ENCODE peak calls at places on chromosomes 7 and 10, in ten cellular contexts. K is sigmoid colon; M is tibial artery; O is GM23338; R is heart left ventricle; S is CD8-positive, alpha-beta T cell; N is epithelial cell of esophagus; E is left ventricle myocardium inferior; H is cardiac muscle cell; I is AG04449. C is an unnamed sample.

GRCh38 chr7:107068156-107068555 is 23.7 kb downstream of the PRKAR2B start:
- DNase-seq in M (no peak), N (no peak), S (no peak), O (no peak), E (no peak), K (no peak), R (no peak), H (peak), I (no peak), C (no peak)

GRCh38 chr10:48598243-48598935 is 6.5 kb downstream of the ARHGAP22 start:
- DNase-seq in O (no peak), I (no peak), H (no peak), R (no peak), S (no peak), E (no peak), K (no peak), M (no peak), N (no peak), C (no peak)

GRCh38 chr7:37354661-37355131 is 94.0 kb downstream of the ELMO1 start:
- DNase-seq in O (no peak), H (peak), R (peak), K (peak), I (no peak), M (peak), S (no peak), E (peak), N (peak), C (no peak)

GRCh38 chr10:27542812-27543211 is 38.7 kb downstream of the RAB18 start:
- DNase-seq in R (no peak), E (no peak), M (no peak), I (peak), S (no peak), O (no peak), H (peak), N (peak), K (no peak), C (no peak)

GRCh38 chr7:151226875-151227782 is at the start of gene ABCF2:
- DNase-seq in M (peak), R (peak), H (peak), K (peak), O (peak), S (peak), I (peak), E (peak), N (peak), C (peak)

GRCh38 chr7:94620703-94621118 is 35.2 kb downstream of the SGCE start:
- DNase-seq in N (peak), O (no peak), I (peak), S (no peak), R (peak), E (peak), H (peak), M (peak), K (peak), C (peak)

GRCh38 chr7:96088579-96088978 is 233.3 kb downstream of the SLC25A13 start:
- DNase-seq in H (no peak), N (peak), E (no peak), I (no peak), R (no peak), S (no peak), M (no peak), O (no peak), K (no peak), C (no peak)

GRCh38 chr10:22613011-22613410 is 101.4 kb downstream of the PIP4K2A start:
- DNase-seq in M (no peak), H (no peak), S (no peak), I (no peak), O (no peak), K (no peak), N (no peak), E (no peak), R (no peak), C (no peak)

GRCh38 chr7:156196649-156197048 is 384.4 kb upstream of the SHH start:
- DNase-seq in I (no peak), K (no peak), H (no peak), O (no peak), M (peak), R (no peak), S (no peak), N (no peak), E (no peak), C (no peak)

GRCh38 chr7:5469375-5470166 is 45.9 kb upstream of the TNRC18 start:
- DNase-seq in M (no peak), K (no peak), H (no peak), S (no peak), N (no peak), E (no peak), R (no peak), O (no peak), I (no peak), C (no peak)

GRCh38 chr10:124944982-124945381 is 3.1 kb downstream of the ZRANB1 start:
- DNase-seq in E (no peak), I (no peak), N (no peak), K (no peak), R (no peak), O (no peak), H (peak), S (no peak), M (no peak), C (no peak)

GRCh38 chr7:130349911-130350782 is 5.5 kb downstream of the CPA5 start:
- DNase-seq in S (no peak), H (peak), R (no peak), I (no peak), N (peak), K (no peak), E (no peak), O (no peak), M (no peak), C (no peak)

GRCh38 chr7:106345421-106346166 is 60.8 kb upstream of the NAMPT start:
- DNase-seq in H (peak), O (no peak), I (no peak), R (no peak), M (no peak), E (no peak), S (no peak), N (peak), K (no peak), C (no peak)

GRCh38 chr7:139111885-139112284 is 2.4 kb upstream of the ZC3HAV1 start:
- DNase-seq in I (no peak), K (no peak), O (no peak), R (no peak), N (no peak), S (no peak), H (no peak), M (no peak), E (no peak), C (no peak)

GRCh38 chr7:6554848-6555247 is 3.6 kb upstream of the GRID2IP start:
- DNase-seq in I (no peak), S (no peak), R (no peak), E (no peak), O (no peak), K (no peak), H (no peak), M (no peak), N (no peak), C (no peak)

GRCh38 chr10:36624551-36625100 is 500.8 kb upstream of the ANKRD30A start:
- DNase-seq in M (no peak), E (no peak), I (no peak), R (no peak), O (no peak), K (no peak), N (no peak), S (no peak), H (no peak), C (no peak)

GRCh38 chr7:15308831-15309230 is 253.0 kb downstream of the AGMO start:
- DNase-seq in O (no peak), N (no peak), H (no peak), M (no peak), I (no peak), S (no peak), K (no peak), E (no peak), R (no peak), C (no peak)

GRCh38 chr10:75418287-75418686 is 13.1 kb upstream of the LRMDA start:
- DNase-seq in R (no peak), N (no peak), S (no peak), K (no peak), E (no peak), M (no peak), I (no peak), O (no peak), H (no peak), C (no peak)

GRCh38 chr7:106778656-106779250 is 86.3 kb upstream of the PIK3CG start:
- DNase-seq in E (no peak), R (no peak), K (no peak), N (no peak), H (no peak), M (no peak), O (no peak), S (no peak), I (no peak), C (no peak)

GRCh38 chr10:46236537-46236887 is 50.3 kb upstream of the ANTXRL start:
- DNase-seq in M (peak), R (no peak), K (no peak), H (no peak), S (no peak), N (no peak), I (no peak), O (no peak), E (no peak), C (no peak)

GRCh38 chr7:19016140-19016539 is 101.3 kb downstream of the TWIST1 start:
- DNase-seq in H (peak), S (no peak), I (no peak), M (no peak), N (peak), E (no peak), R (no peak), K (no peak), O (peak), C (no peak)

GRCh38 chr10:11298116-11298515 is 280.4 kb downstream of the CELF2 start:
- DNase-seq in E (no peak), I (no peak), N (peak), O (no peak), R (no peak), S (no peak), K (no peak), H (peak), M (no peak), C (no peak)

GRCh38 chr10:27072436-27073114 is 27.7 kb downstream of the ANKRD26 start:
- DNase-seq in E (no peak), S (no peak), R (no peak), I (no peak), M (no peak), K (no peak), O (peak), H (no peak), N (no peak), C (no peak)

GRCh38 chr10:29828978-29829377 is 194.2 kb upstream of the SVIL start:
- DNase-seq in O (no peak), R (no peak), K (no peak), S (no peak), I (no peak), E (no peak), H (no peak), N (no peak), M (no peak), C (peak)

GRCh38 chr7:46695045-46695708 is 774.1 kb upstream of the IGFBP3 start:
- DNase-seq in S (no peak), I (no peak), H (no peak), M (no peak), E (no peak), K (no peak), O (no peak), N (no peak), R (no peak), C (no peak)
- TF ChIP-seq CTCF in S (no peak), I (no peak), H (no peak), M (no peak), E (peak), K (no peak), O (no peak), N (no peak), R (no peak), C (peak)

GRCh38 chr10:66928000-66928770 is 2.3 kb downstream of the LRRTM3 start:
- DNase-seq in M (no peak), K (peak), I (no peak), E (no peak), N (no peak), O (peak), S (no peak), H (peak), R (peak), C (no peak)
- H3K4me3 ChIP-seq in M (no peak), K (no peak), I (peak), E (peak), N (no peak), O (peak), S (no peak), H (peak), R (no peak), C (no peak)

DNA sequence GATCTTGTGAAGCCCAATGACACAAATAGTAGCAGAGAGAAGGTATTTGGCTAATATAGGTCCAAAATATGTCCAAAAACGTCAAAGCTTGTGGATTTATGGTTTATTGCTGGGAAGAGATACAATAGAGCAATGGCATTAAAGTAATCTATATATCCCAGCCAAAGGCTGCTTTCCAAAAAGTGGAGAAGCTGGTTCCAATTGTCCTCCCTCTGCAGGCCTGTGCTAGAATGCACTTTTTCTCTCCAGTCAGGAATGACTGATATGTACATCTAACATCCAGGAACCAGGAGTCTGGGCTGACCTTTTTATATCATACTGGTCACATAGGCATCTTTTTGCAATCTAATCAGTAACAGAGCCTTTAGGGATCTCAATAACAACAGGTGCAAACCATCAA is 167.1 kb upstream of the FAM3C start:
- DNase-seq in E (no peak), M (no peak), S (no peak), H (no peak), R (no peak), I (no peak), N (peak), K (no peak), O (peak), C (no peak)
- TF ChIP-seq CTCF in E (no peak), M (no peak), S (no peak), H (peak), R (no peak), I (peak), N (peak), K (no peak), O (peak), C (peak)

GRCh38 chr7:121480566-121481335 is 84.6 kb upstream of the FAM3C start:
- DNase-seq in R (no peak), K (no peak), O (peak), H (peak), E (no peak), S (no peak), N (no peak), I (no peak), M (no peak), C (no peak)
- H3K4me3 ChIP-seq in R (no peak), K (no peak), O (no peak), H (no peak), E (no peak), S (no peak), N (no peak), I (no peak), M (no peak), C (no peak)

DNA sequence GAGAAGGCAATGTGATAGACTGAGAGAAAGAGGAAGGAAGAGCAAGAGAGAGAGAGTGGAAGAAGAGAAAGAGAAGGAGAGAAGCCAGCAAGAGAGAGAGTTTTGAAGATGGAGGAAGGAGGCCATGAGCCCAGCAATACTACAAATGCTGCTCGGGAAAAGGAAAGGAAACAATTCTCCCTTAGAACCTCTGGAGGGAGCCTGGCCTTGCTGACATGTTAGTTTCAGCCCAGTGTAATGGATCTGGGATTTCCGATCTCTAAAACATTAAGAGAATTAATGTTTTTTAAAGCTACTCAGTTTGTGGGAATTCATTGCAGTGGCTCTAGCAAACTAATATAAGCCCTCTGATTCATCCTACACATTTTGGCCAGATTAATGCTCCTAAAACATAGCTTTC is 206.8 kb upstream of the MTPN start:
- DNase-seq in R (no peak), M (no peak), H (no peak), E (no peak), I (no peak), S (no peak), O (peak), K (no peak), N (no peak), C (no peak)
- TF ChIP-seq CTCF in R (peak), M (no peak), H (no peak), E (peak), I (peak), S (no peak), O (peak), K (no peak), N (no peak), C (no peak)

GRCh38 chr7:964401-965231 is 10.1 kb upstream of the ADAP1 start:
- DNase-seq in M (peak), H (peak), E (peak), S (no peak), I (no peak), R (peak), O (peak), N (no peak), K (peak), C (no peak)

GRCh38 chr7:961546-962400 is 7.3 kb upstream of the ADAP1 start:
- DNase-seq in M (peak), H (no peak), R (peak), O (no peak), I (no peak), S (no peak), K (peak), E (peak), N (no peak), C (no peak)

GRCh38 chr7:962401-963081 is 8.1 kb upstream of the ADAP1 start:
- DNase-seq in E (peak), I (no peak), R (peak), M (peak), N (no peak), O (no peak), K (peak), S (no peak), H (no peak), C (no peak)

GRCh38 chr7:966291-967069 is 8.9 kb downstream of the COX19 start:
- DNase-seq in S (no peak), M (no peak), O (no peak), I (no peak), H (no peak), R (no peak), E (no peak), K (no peak), N (no peak), C (no peak)

GRCh38 chr7:963236-964078 is 9.0 kb upstream of the ADAP1 start:
- DNase-seq in K (peak), N (no peak), S (no peak), O (no peak), E (peak), M (peak), R (peak), I (no peak), H (no peak), C (no peak)
- H3K4me3 ChIP-seq in K (no peak), N (no peak), S (no peak), O (no peak), E (no peak), M (no peak), R (no peak), I (no peak), H (no peak), C (no peak)

DNA sequence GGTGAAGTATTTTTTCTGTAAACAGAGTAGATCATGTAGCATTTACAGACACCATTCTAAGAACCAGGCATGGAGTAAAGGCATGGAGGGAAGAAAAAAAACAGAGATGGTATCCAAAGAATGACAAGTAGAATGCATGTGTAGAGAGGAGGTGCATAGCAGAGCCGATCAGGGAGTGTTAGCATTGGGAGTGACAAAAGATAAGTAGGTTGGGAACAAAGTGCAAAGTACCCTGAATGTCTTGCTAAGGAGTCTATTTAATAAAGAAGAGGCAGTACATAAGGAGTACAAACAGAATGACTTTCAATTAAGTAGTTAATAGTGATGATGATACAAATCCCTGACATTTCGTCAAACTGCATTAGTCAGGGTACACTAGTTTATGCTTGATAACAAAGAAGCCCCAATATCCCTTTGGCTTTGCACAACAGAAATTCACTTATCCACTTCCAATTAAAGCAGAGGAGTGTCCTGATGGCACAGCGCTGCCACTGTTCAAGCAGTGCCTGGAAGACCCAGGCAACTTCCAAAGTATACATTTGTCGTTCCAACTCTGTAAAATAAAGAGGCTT is 371.5 kb downstream of the TNS3 start:
- DNase-seq in S (no peak), M (no peak), I (no peak), N (no peak), E (no peak), O (no peak), R (no peak), H (no peak), K (no peak), C (no peak)
- TF ChIP-seq CTCF in S (no peak), M (no peak), I (no peak), N (no peak), E (no peak), O (no peak), R (no peak), H (no peak), K (no peak), C (no peak)

GRCh38 chr10:60728056-60728455 is 50.2 kb upstream of the CDK1 start:
- DNase-seq in M (no peak), H (no peak), I (no peak), E (no peak), R (no peak), N (peak), K (no peak), O (no peak), S (no peak), C (no peak)

GRCh38 chr10:60731134-60731883 is 47.0 kb upstream of the CDK1 start:
- DNase-seq in K (no peak), H (no peak), O (no peak), R (no peak), M (no peak), I (no peak), S (no peak), N (peak), E (no peak), C (no peak)

GRCh38 chr10:60732240-60733188 is 45.8 kb upstream of the CDK1 start:
- DNase-seq in H (no peak), I (no peak), E (no peak), O (peak), K (peak), R (no peak), S (no peak), N (peak), M (no peak), C (no peak)

GRCh38 chr10:60726253-60726652 is 52.0 kb upstream of the CDK1 start:
- DNase-seq in K (no peak), H (no peak), O (no peak), M (no peak), E (no peak), N (no peak), R (no peak), I (no peak), S (no peak), C (no peak)

GRCh38 chr10:60729106-60729505 is 49.2 kb upstream of the CDK1 start:
- DNase-seq in M (no peak), S (no peak), O (no peak), N (no peak), E (no peak), I (no peak), H (no peak), K (no peak), R (no peak), C (no peak)
- H3K4me3 ChIP-seq in M (no peak), S (no peak), O (no peak), N (no peak), E (no peak), I (no peak), H (no peak), K (no peak), R (no peak), C (no peak)

DNA sequence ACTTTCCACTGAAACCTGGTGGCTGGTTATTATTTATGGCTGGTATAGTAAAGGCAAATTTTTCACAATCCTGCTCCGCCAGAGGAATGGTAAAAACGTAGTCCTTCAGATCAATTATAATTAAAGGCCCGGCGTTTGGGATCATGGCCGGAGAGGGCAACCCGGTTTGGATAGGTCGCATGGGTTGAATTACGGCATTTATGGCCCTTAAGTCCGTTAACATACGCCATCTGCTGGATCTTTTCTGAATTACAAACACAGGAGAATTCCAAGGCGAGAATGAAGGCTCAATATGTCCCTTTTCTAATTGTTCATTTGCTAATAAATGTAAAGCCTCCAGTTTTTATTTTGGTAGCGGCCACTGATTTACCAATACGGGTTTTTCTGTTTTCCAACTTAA is 11.3 kb upstream of the TAS2R3 start:
- DNase-seq in S (no peak), K (no peak), E (no peak), N (peak), M (no peak), H (no peak), R (no peak), O (peak), I (no peak), C (no peak)
- TF ChIP-seq CTCF in S (peak), K (peak), E (peak), N (peak), M (no peak), H (no peak), R (no peak), O (peak), I (no peak), C (peak)

DNA sequence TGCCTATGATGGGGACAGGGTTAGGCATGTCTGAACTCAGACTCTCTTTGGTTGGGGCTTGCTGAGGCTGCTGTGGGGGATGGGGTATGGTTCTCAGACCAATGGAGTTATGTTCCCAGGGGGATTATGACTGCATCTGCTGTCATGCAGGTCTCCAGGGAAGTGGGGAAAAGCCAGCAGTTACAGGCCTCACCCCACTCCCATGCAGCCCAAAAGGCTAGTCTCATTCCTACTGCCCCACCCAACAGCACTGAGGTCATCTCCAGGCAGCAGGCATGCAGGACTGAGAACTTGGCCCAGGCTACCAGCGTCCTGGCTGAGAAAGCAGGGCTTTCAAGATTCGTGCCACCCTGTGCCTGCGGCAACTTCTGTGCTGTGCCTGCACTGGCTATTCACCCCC is 373.3 kb downstream of the HTR7 start:
- DNase-seq in N (peak), H (no peak), O (no peak), R (peak), K (no peak), I (no peak), E (no peak), S (no peak), M (no peak), C (no peak)
- H3K4me3 ChIP-seq in N (no peak), H (no peak), O (no peak), R (no peak), K (no peak), I (no peak), E (no peak), S (no peak), M (no peak), C (no peak)